ENCODE peak calls at places on chromosomes 13 and 19, in four cellular contexts. A is fibroblast of pulmonary artery, T is progenitor cell of endocrine pancreas, B is upper lobe of right lung. Z is an unnamed sample.
A peak's percentile ranks its signal among the peaks of the same experiment; 100 is the strongest.

GRCh38 chr13:104477256-104477655 is 1411.0 kb upstream of the SLC10A2 start:
- DNase-seq in T (no peak), A (peak; percentile 31), B (no peak), Z (peak; percentile 63)

GRCh38 chr19:57816652-57817051 is 1.9 kb upstream of the ZNF552 start:
- DNase-seq in B (no peak), T (no peak), A (no peak), Z (peak; percentile 19)

GRCh38 chr13:90533866-90534265 is 813.6 kb upstream of the MIR17HG start:
- DNase-seq in T (no peak), B (no peak), A (no peak), Z (no peak)

GRCh38 chr13:110233682-110234280 is 73.2 kb downstream of the COL4A1 start:
- DNase-seq in B (no peak), A (peak; percentile 63), T (no peak), Z (peak; percentile 75)

GRCh38 chr13:42649761-42650289 is 75.9 kb downstream of the TNFSF11 start:
- DNase-seq in B (no peak), T (no peak), A (no peak), Z (no peak)

GRCh38 chr19:48390188-48391099 is 907 bp downstream of the KDELR1 start:
- DNase-seq in T (peak; percentile 51), B (peak; percentile 87), A (peak; percentile 58), Z (peak; percentile 66)

GRCh38 chr19:55297267-55297666 is 13.5 kb downstream of the BRSK1 start:
- DNase-seq in B (no peak), T (no peak), A (no peak), Z (no peak)

GRCh38 chr19:46192990-46193650 is 36.4 kb upstream of the IGFL1 start:
- DNase-seq in A (peak; percentile 69), B (no peak), T (no peak), Z (peak; percentile 48)

GRCh38 chr13:112638919-112639318 is 50.9 kb upstream of the ATP11A start:
- DNase-seq in T (no peak), B (peak; percentile 46), A (no peak), Z (no peak)

GRCh38 chr13:24495151-24495729 is 17.3 kb downstream of the PARP4 start:
- DNase-seq in T (no peak), A (no peak), B (no peak), Z (no peak)

GRCh38 chr13:24497742-24498141 is 14.8 kb downstream of the PARP4 start:
- DNase-seq in T (no peak), A (no peak), B (no peak), Z (no peak)

GRCh38 chr13:24493356-24493755 is 19.2 kb downstream of the PARP4 start:
- DNase-seq in B (no peak), T (no peak), A (no peak), Z (no peak)

GRCh38 chr13:24489721-24490120 is 22.9 kb downstream of the PARP4 start:
- DNase-seq in B (no peak), T (no peak), A (no peak), Z (no peak)

DNA sequence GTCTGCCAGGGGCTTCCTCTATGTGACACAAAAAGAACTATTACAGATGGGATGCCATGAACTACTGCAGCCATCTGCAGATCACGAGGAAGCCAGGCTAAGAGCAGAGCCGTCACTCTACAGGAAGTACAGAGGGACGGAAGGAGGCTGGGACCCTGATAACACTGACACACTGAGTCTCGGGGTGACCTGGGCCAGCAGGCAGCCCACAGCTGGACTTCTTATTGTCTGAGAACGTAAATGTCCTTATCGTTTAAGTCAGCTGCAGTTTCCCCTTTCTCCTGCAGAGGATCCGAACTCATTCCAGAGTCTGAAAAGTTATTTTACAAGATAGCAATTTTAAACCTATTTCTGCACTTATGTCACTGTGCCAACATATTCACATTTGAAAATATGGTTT is 20.7 kb downstream of the PARP4 start:
- DNase-seq in B (no peak), A (peak; percentile 46), T (no peak), Z (peak; percentile 50)
- TF ChIP-seq CTCF in B (no peak), A (peak; percentile 48), T (no peak), Z (peak; percentile 27)

DNA sequence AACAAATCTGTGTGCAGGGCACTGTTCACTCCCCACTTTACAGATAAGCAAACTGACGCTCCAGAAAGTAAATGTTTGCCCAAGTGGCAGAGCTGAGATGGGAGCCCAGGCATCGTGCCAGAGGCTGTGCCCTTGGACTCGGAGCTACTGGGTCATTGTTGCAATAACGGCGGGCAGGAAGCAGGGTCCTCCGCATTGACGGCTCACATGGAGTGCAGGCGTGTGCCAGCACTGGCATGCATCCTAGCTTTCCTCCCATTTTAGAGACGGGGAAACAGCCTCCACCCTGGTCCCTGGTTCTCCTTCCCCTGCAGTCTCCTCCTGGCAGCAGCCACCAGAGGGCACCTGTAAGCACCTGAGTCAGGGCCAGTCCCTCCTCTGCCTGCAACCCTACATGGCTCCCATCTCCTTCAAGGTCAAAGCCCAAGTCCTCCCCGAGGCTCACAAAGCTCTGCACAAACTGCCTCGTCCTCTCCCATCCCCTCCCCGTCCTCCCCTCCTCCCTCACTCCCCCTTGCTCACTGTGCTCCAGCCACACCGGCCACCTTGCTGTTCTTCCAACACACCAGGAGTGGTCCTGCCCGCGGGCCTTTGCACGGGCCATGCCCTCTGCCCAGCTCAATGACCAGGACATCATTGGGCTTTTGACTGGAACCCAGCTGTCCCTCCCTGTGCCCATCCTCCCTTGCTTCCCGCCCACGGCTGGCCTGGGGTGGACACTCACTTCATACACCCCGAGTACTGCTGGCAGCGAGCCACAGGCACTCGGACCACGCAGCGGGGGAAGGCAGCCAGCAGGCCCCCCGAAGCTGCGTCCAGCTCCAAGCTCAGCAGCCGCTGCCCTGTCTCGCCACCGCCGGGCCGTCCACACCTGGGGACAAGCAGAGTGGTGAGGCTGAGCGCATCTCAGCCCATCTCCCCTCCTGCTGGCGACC is 7.7 kb upstream of the LRG1 start:
- DNase-seq in A (peak; percentile 29), B (peak; percentile 86), T (no peak), Z (peak; percentile 39)
- TF ChIP-seq CTCF in A (peak; percentile 43), B (peak; percentile 35), T (peak; percentile 37), Z (peak; percentile 47)

DNA sequence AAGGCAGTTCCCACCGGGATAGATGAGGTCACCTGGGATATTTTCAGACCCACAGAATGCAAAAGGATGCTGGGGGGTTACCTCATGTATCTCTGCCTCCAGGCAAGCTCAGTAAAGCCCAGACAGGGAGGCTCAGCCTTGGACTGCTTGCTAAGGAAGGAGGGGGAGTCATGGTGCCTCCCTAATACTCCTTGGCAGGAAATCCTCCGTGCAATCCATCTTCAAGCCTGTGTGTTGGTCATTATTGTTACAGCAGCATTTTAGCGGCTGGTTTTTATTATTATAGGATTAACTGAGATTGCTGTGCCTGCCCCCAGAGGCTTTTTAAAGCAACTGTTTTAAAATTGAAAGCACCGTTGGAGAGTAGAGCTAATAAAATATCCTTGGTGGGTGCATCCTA is 188.5 kb upstream of the UBL3 start:
- DNase-seq in B (no peak), T (no peak), A (peak; percentile 52), Z (peak; percentile 24)
- TF ChIP-seq CTCF in B (no peak), T (no peak), A (peak; percentile 7), Z (no peak)

GRCh38 chr19:9823816-9824215 is 3.9 kb upstream of the UBL5 start:
- DNase-seq in A (no peak), B (no peak), T (no peak), Z (no peak)

GRCh38 chr19:9828551-9829063 is 889 bp downstream of the UBL5 start:
- DNase-seq in A (no peak), T (no peak), B (no peak), Z (no peak)

DNA sequence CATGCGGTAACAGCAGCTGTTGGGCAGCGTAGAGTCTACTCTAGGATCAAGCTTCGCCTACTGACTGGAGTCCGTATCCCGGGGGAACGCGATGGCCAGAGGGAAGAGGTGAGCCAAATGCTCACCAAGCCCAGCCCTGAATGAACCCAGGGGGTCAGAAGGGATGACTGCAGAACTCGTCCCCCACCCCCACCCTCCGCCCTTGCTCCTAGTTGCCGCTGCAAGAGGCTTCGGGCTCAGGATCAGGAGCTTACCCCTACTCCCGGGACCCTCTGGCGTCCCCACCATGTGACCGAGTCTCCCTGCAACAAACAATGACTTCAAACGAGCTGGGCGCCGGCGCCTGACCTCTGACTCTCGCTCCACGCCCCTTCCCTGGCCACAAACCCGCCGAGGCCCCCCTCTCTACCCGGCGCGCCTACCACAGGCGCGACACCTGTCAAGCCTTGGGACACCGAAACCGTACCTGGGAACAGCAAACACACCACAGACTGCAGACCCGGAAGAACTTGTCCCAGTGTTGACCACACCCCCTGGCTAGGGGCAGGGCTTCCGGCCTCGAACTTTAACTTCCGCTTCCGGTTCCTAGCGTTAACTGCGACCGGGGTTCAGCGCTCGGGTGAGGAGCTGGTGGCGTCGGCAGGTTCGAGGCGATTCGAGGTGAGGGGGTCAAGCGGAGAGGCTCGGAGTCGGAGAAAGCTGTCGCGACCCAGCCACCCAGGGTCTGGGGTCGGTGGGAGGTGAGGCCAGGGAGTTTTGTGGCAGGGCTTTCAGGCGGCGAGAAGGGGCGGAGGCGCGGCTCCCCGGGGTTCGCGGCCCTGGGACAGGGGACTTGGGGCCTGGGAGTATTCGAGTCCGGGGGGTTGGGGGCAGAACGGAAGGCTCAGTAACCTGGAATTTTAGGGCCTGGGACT is at the start of gene UBL5:
- DNase-seq in T (peak; percentile 69), A (peak; percentile 80), B (peak; percentile 92), Z (peak; percentile 83)
- TF ChIP-seq CTCF in T (no peak), A (no peak), B (no peak), Z (no peak)

GRCh38 chr19:415292-415691 is 6.3 kb upstream of the C2CD4C start:
- DNase-seq in A (no peak), T (no peak), B (no peak), Z (no peak)

GRCh38 chr19:410243-410781 is 1.4 kb upstream of the C2CD4C start:
- DNase-seq in A (no peak), B (peak; percentile 64), T (no peak), Z (no peak)

GRCh38 chr19:413756-414420 is 4.9 kb upstream of the C2CD4C start:
- DNase-seq in A (no peak), T (no peak), B (peak; percentile 37), Z (no peak)

GRCh38 chr19:411723-412355 is 2.9 kb upstream of the C2CD4C start:
- DNase-seq in B (peak; percentile 52), A (no peak), T (peak; percentile 4), Z (no peak)

DNA sequence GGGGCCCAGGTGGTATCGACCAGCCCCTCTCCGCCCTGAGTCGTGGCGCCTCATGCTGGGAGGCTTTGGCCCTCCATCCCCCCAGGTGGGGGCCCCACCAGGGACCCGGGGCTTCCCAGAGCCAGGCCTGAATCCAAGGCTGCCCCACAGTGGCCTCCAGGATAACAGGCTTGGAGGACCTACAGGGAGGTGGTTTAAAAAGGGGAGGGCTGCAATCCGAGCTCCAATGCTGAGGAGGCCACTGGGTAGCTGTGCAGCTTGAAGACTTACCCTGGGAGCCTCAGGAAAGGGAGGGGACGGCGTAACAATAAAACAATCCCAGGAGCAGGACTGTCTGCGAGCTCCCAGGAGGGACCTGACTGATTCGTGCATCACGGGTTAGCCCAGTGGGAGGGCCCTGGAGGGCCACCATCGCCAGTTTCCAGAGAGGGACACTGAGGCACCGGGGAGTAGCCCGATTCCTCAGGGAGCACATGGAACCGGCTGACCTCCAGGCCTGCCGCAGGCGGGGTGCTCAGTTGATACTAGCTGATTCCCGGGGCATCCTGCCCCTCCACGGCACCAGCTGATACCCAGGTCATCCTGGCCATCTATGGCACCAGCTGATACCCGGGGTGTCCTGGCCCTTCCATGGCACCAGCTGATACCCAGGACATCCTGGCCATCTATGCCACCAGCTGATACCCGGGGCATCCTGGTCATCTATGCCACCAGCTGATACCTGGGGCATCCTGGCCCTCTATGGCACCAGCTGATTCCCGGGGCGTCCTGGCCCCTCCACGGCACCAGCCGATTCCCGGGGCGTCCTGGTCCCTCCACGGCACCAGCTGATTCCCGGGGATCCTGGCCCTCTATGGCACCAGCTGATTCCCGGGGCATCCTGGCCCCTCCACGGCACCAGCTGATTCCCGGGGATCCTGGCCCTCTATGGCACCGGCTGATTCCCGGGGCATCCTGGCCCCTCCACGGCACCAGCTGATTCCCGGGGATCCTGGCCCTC is 3.7 kb upstream of the C2CD4C start:
- DNase-seq in B (peak; percentile 59), A (no peak), T (peak; percentile 25), Z (no peak)
- TF ChIP-seq CTCF in B (no peak), A (no peak), T (no peak), Z (no peak)

Z was measured in cardiac fibroblast.